ENCODE peak calls at places on chromosomes 12 and 14, in ten cellular contexts. B is CD8-positive, alpha-beta T cell; T is suprapubic skin; I is endothelial cell of umbilical vein; P is right lobe of liver; F is transverse colon; M is upper lobe of right lung; H is endodermal cell; O is kidney; D is WERI-Rb-1. U is an unnamed sample.

GRCh38 chr14:67815573-67816235 is 686 bp downstream of the ZFYVE26 start:
- DNase-seq in B (no peak), T (no peak), I (peak), P (no peak), F (no peak), M (no peak), H (peak), O (no peak), D (no peak), U (no peak)

GRCh38 chr12:11687538-11687937 is 38.1 kb downstream of the ETV6 start:
- DNase-seq in B (no peak), T (no peak), I (no peak), P (no peak), F (no peak), M (no peak), H (no peak), O (no peak), D (no peak), U (no peak)

GRCh38 chr14:22433059-22433458 is 156.0 kb downstream of the DAD1 start:
- DNase-seq in B (no peak), T (no peak), I (no peak), P (no peak), F (no peak), M (no peak), H (peak), O (no peak), D (no peak), U (no peak)

GRCh38 chr12:114614040-114614439 is 69.9 kb downstream of the TBX3 start:
- DNase-seq in B (no peak), T (no peak), I (no peak), P (no peak), F (no peak), M (no peak), H (no peak), O (no peak), D (no peak), U (no peak)

GRCh38 chr14:48125654-48126053 is 450.2 kb upstream of the MDGA2 start:
- DNase-seq in B (no peak), T (no peak), I (no peak), P (no peak), F (no peak), M (no peak), H (peak), O (no peak), D (peak), U (no peak)

GRCh38 chr12:6647083-6647604 is at the start of gene ACRBP:
- DNase-seq in B (no peak), T (peak), I (peak), P (peak), F (peak), M (peak), H (peak), O (peak), D (no peak), U (peak)

GRCh38 chr12:124995200-124995961 is 1.9 kb downstream of the BRI3BP start:
- DNase-seq in B (no peak), T (no peak), I (no peak), P (no peak), F (peak), M (no peak), H (peak), O (no peak), D (no peak), U (no peak)

GRCh38 chr12:1273051-1273450 is 282.0 kb downstream of the ERC1 start:
- DNase-seq in B (no peak), T (no peak), I (no peak), P (no peak), F (no peak), M (no peak), H (no peak), O (no peak), D (no peak), U (no peak)

GRCh38 chr14:75864352-75864751 is 117.4 kb downstream of the TGFB3 start:
- DNase-seq in B (no peak), T (no peak), I (no peak), P (no peak), F (no peak), M (no peak), H (no peak), O (no peak), D (no peak), U (no peak)

GRCh38 chr12:55955800-55956508 is 9.9 kb downstream of the PMEL start:
- DNase-seq in B (peak), T (no peak), I (peak), P (no peak), F (peak), M (no peak), H (peak), O (no peak), D (peak), U (no peak)

GRCh38 chr12:51907083-51907863 is at the start of gene ACVRL1:
- DNase-seq in B (no peak), T (peak), I (peak), P (no peak), F (peak), M (no peak), H (peak), O (peak), D (no peak), U (peak)

GRCh38 chr14:37889087-37889486 is 293.7 kb downstream of the TTC6 start:
- DNase-seq in B (no peak), T (no peak), I (no peak), P (no peak), F (no peak), M (no peak), H (peak), O (no peak), D (no peak), U (no peak)

GRCh38 chr14:23185046-23185445 is 1.6 kb upstream of the SLC7A8 start:
- DNase-seq in B (no peak), T (no peak), I (peak), P (no peak), F (no peak), M (no peak), H (no peak), O (no peak), D (no peak), U (no peak)

DNA sequence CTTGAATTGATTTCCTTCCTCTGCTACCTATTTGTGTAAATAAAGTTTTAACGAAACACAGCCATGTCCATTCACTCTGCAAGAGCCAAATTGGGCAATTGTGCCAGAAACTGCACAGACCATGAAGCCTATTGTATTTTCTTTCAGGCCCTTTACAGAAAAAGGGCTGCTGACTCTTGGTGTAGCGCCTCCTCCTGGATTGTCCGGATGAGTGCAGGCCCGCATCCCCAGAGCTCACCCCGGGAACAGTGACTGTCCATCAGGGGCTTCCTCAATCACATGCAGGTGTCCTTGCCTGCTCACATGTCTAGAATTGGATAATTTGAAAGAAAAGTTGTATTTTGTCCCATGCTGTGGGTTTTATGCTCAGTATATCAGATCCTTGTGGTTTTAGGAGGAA is 1282.2 kb downstream of the AACS start:
- DNase-seq in B (no peak), T (no peak), I (no peak), P (no peak), F (no peak), M (no peak), H (peak), O (no peak), D (peak), U (no peak)
- TF ChIP-seq CTCF in B (no peak), T (no peak), I (no peak), P (no peak), F (no peak), M (no peak), H (peak), O (no peak), D (peak), U (no peak)

DNA sequence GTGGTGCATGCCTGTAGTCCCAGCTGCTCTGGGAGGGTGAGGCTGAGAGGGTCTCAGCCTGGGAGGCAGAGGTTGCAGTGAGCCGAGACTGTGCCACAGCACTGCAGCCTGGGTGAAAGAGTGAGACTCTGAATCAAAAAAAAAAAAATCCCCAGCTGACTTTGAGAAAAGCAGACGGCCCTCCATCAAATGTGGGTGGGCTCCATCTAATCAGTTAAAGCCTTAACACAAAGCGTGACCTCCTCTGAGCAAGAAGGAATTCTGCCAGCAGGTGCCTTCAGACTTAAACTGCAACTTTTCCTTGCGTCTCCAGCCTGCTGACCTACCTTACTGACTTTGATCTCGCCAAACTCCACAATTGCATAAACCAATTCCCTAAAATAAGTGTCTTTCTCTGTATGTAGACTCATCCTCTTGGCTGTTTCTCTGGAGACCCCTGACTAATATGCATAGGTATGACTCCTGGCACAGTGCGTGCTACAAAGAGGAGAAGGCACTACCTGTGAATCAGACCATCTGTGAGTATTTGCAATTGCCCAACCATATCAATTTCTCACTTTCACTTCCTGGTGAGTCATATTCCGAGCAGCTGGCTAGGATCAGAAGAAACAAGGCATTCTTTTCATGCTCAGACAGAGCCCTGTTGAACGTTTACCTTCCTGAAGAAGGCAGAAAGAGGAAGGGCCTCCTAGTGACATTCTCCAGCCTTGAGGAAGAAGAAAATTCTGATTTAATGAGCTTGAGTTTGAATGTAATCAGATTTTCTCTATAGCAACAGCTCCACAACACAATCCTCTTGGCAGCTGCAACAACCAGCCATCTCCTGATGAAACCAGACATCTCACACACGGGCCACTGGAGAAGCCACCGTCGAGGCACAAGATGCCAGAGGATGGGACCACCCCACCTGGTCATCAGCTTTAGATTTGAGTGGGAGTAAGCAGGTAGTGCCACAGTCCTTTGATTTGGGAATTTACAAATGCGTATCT is 54.3 kb downstream of the CLMN start:
- DNase-seq in B (no peak), T (no peak), I (peak), P (no peak), F (peak), M (no peak), H (peak), O (no peak), D (peak), U (no peak)
- H3K27ac ChIP-seq in B (no peak), T (peak), I (peak), P (peak), F (peak), M (peak), H (peak), O (peak), D (peak), U (peak)

DNA sequence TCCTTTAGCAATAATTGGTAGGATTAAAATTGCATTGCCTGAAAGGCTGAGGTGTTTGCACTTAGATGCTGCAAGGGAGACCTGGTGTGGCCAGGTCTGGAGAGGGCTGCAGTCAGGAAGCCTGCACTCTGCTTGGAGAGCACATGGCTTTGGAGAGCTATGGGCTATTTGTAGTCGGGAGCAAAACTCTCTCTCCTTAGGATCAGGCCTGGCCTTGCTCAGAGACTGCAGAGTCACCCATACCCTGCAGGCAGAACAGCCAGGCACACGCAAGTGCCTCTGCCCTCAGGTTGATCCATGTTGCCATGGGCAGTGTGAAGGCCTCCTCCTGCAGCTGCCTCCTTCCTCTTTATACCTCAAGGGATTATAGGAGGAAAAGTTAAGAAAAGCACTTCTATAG is 26.8 kb downstream of the CKB start:
- DNase-seq in B (no peak), T (peak), I (no peak), P (no peak), F (no peak), M (no peak), H (no peak), O (no peak), D (peak), U (no peak)
- TF ChIP-seq CTCF in B (no peak), T (no peak), I (no peak), P (no peak), F (no peak), M (no peak), H (no peak), O (no peak), D (no peak), U (no peak)

GRCh38 chr14:74549588-74549987 is 56.0 kb downstream of the ISCA2 start:
- DNase-seq in B (no peak), T (no peak), I (no peak), P (no peak), F (no peak), M (no peak), H (peak), O (no peak), D (peak), U (no peak)
- H3K27ac ChIP-seq in B (no peak), T (no peak), I (no peak), P (no peak), F (no peak), M (peak), H (no peak), O (no peak), D (no peak), U (no peak)

DNA sequence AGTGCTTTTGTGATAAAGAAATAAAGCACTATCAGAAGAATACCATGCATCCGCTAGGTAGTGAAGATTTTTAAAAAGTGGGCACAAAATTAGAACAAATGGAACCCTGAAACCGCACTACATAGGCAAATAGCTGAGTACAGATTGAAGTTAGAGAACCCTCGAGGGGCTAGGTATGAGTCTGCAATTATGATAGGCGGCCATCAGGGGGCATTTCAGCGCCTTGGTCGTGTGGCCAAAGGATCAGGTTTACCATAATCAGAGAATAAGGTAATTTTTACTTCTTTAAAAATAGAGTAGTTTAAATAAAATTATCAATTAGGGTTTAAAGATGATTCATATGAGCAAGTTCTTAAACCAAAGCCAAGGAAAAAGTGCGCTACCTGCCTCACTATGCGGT is 129.8 kb downstream of the TMX1 start:
- DNase-seq in B (no peak), T (no peak), I (peak), P (no peak), F (no peak), M (no peak), H (peak), O (no peak), D (peak), U (no peak)
- TF ChIP-seq CTCF in B (peak), T (no peak), I (peak), P (peak), F (no peak), M (peak), H (peak), O (peak), D (peak), U (peak)

DNA sequence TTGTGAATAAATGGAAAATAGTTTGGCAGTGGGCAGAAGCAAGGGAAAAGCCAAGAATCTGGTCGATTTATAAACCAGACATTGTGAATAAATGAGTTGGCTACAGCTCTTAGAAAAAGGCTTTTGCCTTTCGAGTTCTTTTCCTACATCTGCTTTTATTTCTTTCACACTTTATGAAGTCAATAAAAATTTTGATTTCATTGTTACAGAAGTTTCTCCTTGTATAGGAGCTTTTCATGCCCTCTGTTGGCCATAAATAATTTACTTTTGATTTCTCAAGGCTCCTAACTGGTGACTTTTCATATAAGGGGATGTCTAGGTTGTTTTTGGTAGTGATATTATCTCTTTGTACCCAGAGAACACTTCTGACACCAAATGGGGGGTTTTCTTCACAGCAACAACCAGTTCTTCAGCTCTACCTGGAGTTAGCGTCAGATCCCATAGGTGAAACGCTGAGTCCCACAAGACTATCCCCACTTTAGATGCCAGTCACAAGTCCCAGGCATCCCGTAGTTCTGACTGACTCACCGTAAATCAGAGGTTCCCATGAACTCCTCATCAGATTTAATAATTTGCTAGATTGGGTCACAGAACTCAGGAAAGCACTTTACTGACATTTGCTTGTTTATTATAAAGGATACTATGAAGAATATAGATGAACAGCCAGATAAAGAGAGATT is 136.4 kb upstream of the DNM1L start:
- DNase-seq in B (no peak), T (no peak), I (no peak), P (no peak), F (no peak), M (no peak), H (peak), O (no peak), D (no peak), U (no peak)
- H3K27ac ChIP-seq in B (no peak), T (peak), I (no peak), P (peak), F (peak), M (peak), H (no peak), O (peak), D (no peak), U (no peak)

U was measured in lower lobe of right lung.